ENCODE peak calls at places on chromosomes 16 and 17, in six cellular contexts. P is neural progenitor cell; S is mesendoderm; X is naive thymus-derived CD4-positive, alpha-beta T cell; B is HCT116; M is tibial nerve. H is an unnamed sample.

GRCh38 chr16:88974080-88974479 is 2.9 kb downstream of the CBFA2T3 start:
- DNase-seq in P (no peak), S (no peak), X (no peak), B (no peak), M (no peak), H (no peak)

GRCh38 chr16:23505942-23506605 is 4.2 kb downstream of the GGA2 start:
- DNase-seq in P (peak; percentile 8), S (no peak), X (no peak), B (no peak), M (no peak), H (no peak)

GRCh38 chr16:57039148-57039812 is 49.9 kb downstream of the NLRC5 start:
- DNase-seq in P (no peak), S (no peak), X (peak; percentile 43), B (no peak), M (no peak), H (no peak)

GRCh38 chr16:1283296-1283695 is 26.1 kb upstream of the UBE2I start:
- DNase-seq in P (no peak), S (no peak), X (no peak), B (no peak), M (no peak), H (no peak)

GRCh38 chr16:84641643-84642358 is 6.5 kb upstream of the KLHL36 start:
- DNase-seq in P (no peak), S (no peak), X (peak; percentile 57), B (no peak), M (no peak), H (no peak)

GRCh38 chr16:83393196-83393981 is 414.4 kb upstream of the HSBP1 start:
- DNase-seq in P (peak; percentile 15), S (peak; percentile 30), X (no peak), B (no peak), M (no peak), H (no peak)

GRCh38 chr17:75073618-75074047 is 14.1 kb upstream of the SLC16A5 start:
- DNase-seq in P (no peak), S (no peak), X (no peak), B (no peak), M (no peak), H (no peak)

GRCh38 chr17:57954421-57955182 is 610 bp downstream of the CUEDC1 start:
- DNase-seq in P (peak; percentile 78), S (peak; percentile 91), X (no peak), B (no peak), M (peak; percentile 63), H (peak; percentile 86)

GRCh38 chr16:29319726-29320125 is 86.8 kb downstream of the NPIPB11 start:
- DNase-seq in P (no peak), S (no peak), X (no peak), B (no peak), M (no peak), H (no peak)

GRCh38 chr16:11604783-11605563 is 18.3 kb upstream of the LITAF start:
- DNase-seq in P (no peak), S (no peak), X (no peak), B (no peak), M (no peak), H (no peak)

GRCh38 chr16:49594706-49595534 is 221.3 kb downstream of the C16orf78 start:
- DNase-seq in P (no peak), S (no peak), X (no peak), B (no peak), M (no peak), H (no peak)

GRCh38 chr16:22782299-22782698 is 31.7 kb upstream of the HS3ST2 start:
- DNase-seq in P (peak; percentile 15), S (no peak), X (no peak), B (no peak), M (no peak), H (peak; percentile 5)

GRCh38 chr16:87417511-87417910 is 25.4 kb downstream of the MAP1LC3B start:
- DNase-seq in P (no peak), S (no peak), X (no peak), B (no peak), M (no peak), H (no peak)

GRCh38 chr16:66152841-66153525 is 213.5 kb upstream of the CDH5 start:
- DNase-seq in P (no peak), S (no peak), X (no peak), B (no peak), M (no peak), H (no peak)

GRCh38 chr16:1082952-1083675 is 10.6 kb downstream of the SSTR5 start:
- DNase-seq in P (no peak), S (no peak), X (no peak), B (no peak), M (no peak), H (no peak)

GRCh38 chr17:61337247-61337812 is 62.3 kb upstream of the TBX2 start:
- DNase-seq in P (no peak), S (peak; percentile 29), X (no peak), B (no peak), M (no peak), H (no peak)

GRCh38 chr16:88305176-88305575 is 77.6 kb upstream of the ZNF469 start:
- DNase-seq in P (no peak), S (no peak), X (no peak), B (no peak), M (no peak), H (no peak)

GRCh38 chr16:28108590-28109247 is 45.2 kb upstream of the GSG1L start:
- DNase-seq in P (no peak), S (no peak), X (no peak), B (no peak), M (no peak), H (no peak)

GRCh38 chr17:63434951-63435571 is 11.0 kb downstream of the CYB561 start:
- DNase-seq in P (no peak), S (no peak), X (peak; percentile 28), B (peak; percentile 37), M (no peak), H (no peak)

GRCh38 chr16:35195864-35196216 is 1736.4 kb downstream of the TP53TG3F start:
- DNase-seq in P (no peak), S (no peak), X (no peak), B (no peak), M (no peak), H (no peak)

GRCh38 chr17:39327109-39327508 is 74.3 kb downstream of the FBXL20 start:
- DNase-seq in P (no peak), S (no peak), X (no peak), B (no peak), M (no peak), H (no peak)

GRCh38 chr16:23518435-23518891 is 8.2 kb upstream of the GGA2 start:
- DNase-seq in P (no peak), S (no peak), X (no peak), B (no peak), M (no peak), H (no peak)

GRCh38 chr17:16952401-16952800 is 19.5 kb downstream of the TNFRSF13B start:
- DNase-seq in P (no peak), S (no peak), X (no peak), B (no peak), M (no peak), H (no peak)

GRCh38 chr17:78397681-78398101 is 19.2 kb downstream of the PGS1 start:
- DNase-seq in P (no peak), S (no peak), X (no peak), B (no peak), M (no peak), H (no peak)

GRCh38 chr17:82668631-82669099 is 20.4 kb upstream of the WDR45B start:
- DNase-seq in P (peak; percentile 85), S (peak; percentile 88), X (peak; percentile 42), B (peak; percentile 43), M (no peak), H (peak; percentile 71)

GRCh38 chr17:36935681-36936454 is 1.4 kb upstream of the LHX1 start:
- DNase-seq in P (peak; percentile 63), S (peak; percentile 93), X (no peak), B (no peak), M (no peak), H (peak; percentile 58)
- H3K27me3 ChIP-seq in P (peaks cover 100% of the 10 kb centered on the region), S (peaks cover 37% of the 10 kb centered on the region), X (peaks cover 83% of the 10 kb centered on the region), B (no peaks in the 10 kb centered on the region), M (peaks cover 100% of the 10 kb centered on the region), H (no peaks in the 10 kb centered on the region)

GRCh38 chr17:48056879-48057278 is 8.7 kb downstream of the NFE2L1 start:
- DNase-seq in P (no peak), S (no peak), X (no peak), B (no peak), M (no peak), H (no peak)

GRCh38 chr17:48059125-48059668 is 11.0 kb downstream of the NFE2L1 start:
- DNase-seq in P (no peak), S (no peak), X (no peak), B (no peak), M (no peak), H (no peak)

GRCh38 chr17:48056246-48056745 is 8.1 kb downstream of the NFE2L1 start:
- DNase-seq in P (no peak), S (no peak), X (no peak), B (no peak), M (no peak), H (no peak)

GRCh38 chr17:48058393-48059124 is 10.4 kb downstream of the NFE2L1 start:
- DNase-seq in P (no peak), S (no peak), X (no peak), B (no peak), M (no peak), H (no peak)

DNA sequence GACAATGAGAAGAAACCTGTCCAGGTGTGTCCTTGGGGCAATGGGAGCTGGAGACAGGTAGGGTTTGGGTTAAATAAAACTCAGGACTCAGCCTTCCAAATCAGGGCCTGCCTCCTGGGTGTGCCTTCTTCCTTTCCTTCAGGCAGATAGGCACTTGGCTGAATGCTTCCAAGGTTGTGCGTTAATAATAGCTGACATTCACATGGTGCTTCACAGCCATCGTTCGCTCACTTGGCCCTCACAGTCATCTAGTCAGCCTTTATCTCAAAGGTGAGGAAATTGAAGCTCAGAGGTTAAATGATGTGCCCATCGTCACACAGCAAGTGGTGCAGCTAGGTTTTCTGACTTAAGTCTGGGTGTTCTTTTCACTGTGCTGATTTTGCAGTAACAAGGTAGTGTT is 9.5 kb downstream of the NFE2L1 start:
- DNase-seq in P (no peak), S (no peak), X (no peak), B (no peak), M (no peak), H (no peak)
- H3K4me3 ChIP-seq in P (no peak overlapping the region), S (no peak overlapping the region), X (no peak overlapping the region), B (no peak overlapping the region), M (no peak overlapping the region), H (no peak overlapping the region)

GRCh38 chr17:46092996-46093395 is 93.9 kb downstream of the STH start:
- DNase-seq in P (no peak), S (no peak), X (no peak), B (no peak), M (no peak), H (no peak)
- H3K27me3 ChIP-seq in P (no peaks in the 10 kb centered on the region), S (no peaks in the 10 kb centered on the region), X (no peaks in the 10 kb centered on the region), B (no peaks in the 10 kb centered on the region), M (no peaks in the 10 kb centered on the region), H (no peaks in the 10 kb centered on the region)

GRCh38 chr17:48671697-48672171 is 45.6 kb upstream of the HOXB9 start:
- DNase-seq in P (peak; percentile 80), S (peak; percentile 74), X (peak; percentile 58), B (peak; percentile 59), M (peak; percentile 71), H (peak; percentile 47)

GRCh38 chr17:48676963-48677558 is 45.3 kb downstream of the PRAC1 start:
- DNase-seq in P (no peak), S (no peak), X (no peak), B (no peak), M (no peak), H (no peak)

DNA sequence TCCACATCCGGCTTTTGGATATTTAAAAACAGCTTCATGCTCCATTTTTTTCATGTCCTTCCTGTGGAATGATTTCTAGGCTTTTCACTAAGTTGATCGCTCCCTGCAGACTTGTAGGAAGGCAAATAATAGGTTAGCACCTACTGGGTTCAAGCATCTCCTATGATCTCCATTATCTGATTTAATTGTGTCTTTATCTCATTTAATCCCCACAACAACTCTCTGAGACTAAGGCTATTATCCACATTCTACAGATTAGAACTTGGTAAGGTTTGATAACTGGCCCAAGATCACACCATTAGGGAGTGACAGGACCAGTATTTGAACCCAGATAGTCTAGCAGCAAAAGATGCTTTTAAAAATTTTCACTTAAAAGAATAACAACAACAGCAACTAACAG is 46.2 kb upstream of the HOXB9 start:
- DNase-seq in P (no peak), S (peak; percentile 79), X (no peak), B (no peak), M (no peak), H (no peak)
- H3K4me3 ChIP-seq in P (peak overlapping the region; percentile 34), S (no peak overlapping the region), X (no peak overlapping the region), B (no peak overlapping the region), M (no peak overlapping the region), H (no peak overlapping the region)